ENCODE peak calls at places on chromosomes 11 and 22, in six cellular contexts. S is left lung, A is MM.1S, N is IMR-90, Q is GM06990, B is HL-60. O is an unnamed sample.

GRCh38 chr11:131771471-131771870 is 401.1 kb downstream of the NTM start:
- DNase-seq in S (no peak), A (no peak), N (no peak), Q (no peak), B (no peak), O (no peak)

GRCh38 chr11:119560291-119560690 is 137.3 kb upstream of the THY1 start:
- DNase-seq in S (no peak), A (no peak), N (no peak), Q (no peak), B (no peak), O (no peak)

GRCh38 chr11:111565111-111565720 is 24.7 kb downstream of the LAYN start:
- DNase-seq in S (no peak), A (peak), N (peak), Q (no peak), B (peak), O (no peak)

GRCh38 chr22:43320943-43321900 is 21.9 kb downstream of the SCUBE1 start:
- DNase-seq in S (no peak), A (no peak), N (no peak), Q (no peak), B (no peak), O (no peak)

GRCh38 chr22:23278883-23279675 is 98.8 kb downstream of the BCR start:
- DNase-seq in S (no peak), A (no peak), N (no peak), Q (no peak), B (no peak), O (no peak)

GRCh38 chr11:16292167-16292859 is 64.0 kb downstream of the SOX6 start:
- DNase-seq in S (no peak), A (no peak), N (no peak), Q (no peak), B (no peak), O (no peak)

GRCh38 chr11:134592391-134592990 is 180.4 kb upstream of the B3GAT1 start:
- DNase-seq in S (no peak), A (peak), N (no peak), Q (no peak), B (peak), O (no peak)

GRCh38 chr22:31083923-31084810 is 3.0 kb downstream of the SMTN start:
- DNase-seq in S (no peak), A (peak), N (no peak), Q (no peak), B (no peak), O (no peak)

GRCh38 chr22:43136801-43137200 is 6.4 kb downstream of the MCAT start:
- DNase-seq in S (no peak), A (no peak), N (no peak), Q (no peak), B (no peak), O (no peak)

GRCh38 chr11:87603887-87604286 is 566.2 kb downstream of the TMEM135 start:
- DNase-seq in S (no peak), A (no peak), N (no peak), Q (no peak), B (no peak), O (no peak)

GRCh38 chr11:76577921-76578654 is 92.5 kb downstream of the LRRC32 start:
- DNase-seq in S (no peak), A (no peak), N (no peak), Q (no peak), B (no peak), O (no peak)

GRCh38 chr11:76574406-76574805 is 96.1 kb downstream of the LRRC32 start:
- DNase-seq in S (no peak), A (no peak), N (peak), Q (no peak), B (no peak), O (no peak)

GRCh38 chr11:76577199-76577920 is 93.2 kb downstream of the LRRC32 start:
- DNase-seq in S (peak), A (no peak), N (peak), Q (no peak), B (no peak), O (no peak)

GRCh38 chr11:76574879-76575278 is 95.7 kb downstream of the LRRC32 start:
- DNase-seq in S (no peak), A (no peak), N (no peak), Q (no peak), B (no peak), O (no peak)

GRCh38 chr11:76576166-76576565 is 94.4 kb downstream of the LRRC32 start:
- DNase-seq in S (no peak), A (no peak), N (no peak), Q (no peak), B (no peak), O (no peak)
- TF ChIP-seq CTCF in S (no peak), A (no peak), N (no peak), Q (no peak), B (no peak), O (no peak)

DNA sequence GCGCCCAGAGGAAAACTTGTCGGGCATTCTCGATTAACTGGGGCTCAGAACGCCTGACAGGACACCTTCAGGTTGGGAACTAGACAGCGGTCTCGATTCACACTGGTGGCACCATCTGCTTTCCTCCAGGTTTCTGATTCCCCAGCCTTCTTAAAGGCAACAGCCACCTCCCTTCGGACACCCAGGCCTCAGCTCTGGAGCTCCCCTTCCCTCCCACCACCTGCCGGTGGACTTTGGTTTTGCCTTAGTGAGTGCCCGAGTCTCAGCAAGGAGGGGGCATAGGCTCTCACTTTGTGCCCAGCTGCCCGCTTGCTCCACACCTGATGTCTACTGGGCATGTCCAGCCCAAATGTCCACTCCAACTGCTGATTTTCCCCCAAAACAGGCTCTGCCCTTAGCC is 110.4 kb upstream of the PARVA start:
- DNase-seq in S (no peak), A (no peak), N (no peak), Q (no peak), B (no peak), O (no peak)
- TF ChIP-seq CTCF in S (no peak), A (no peak), N (no peak), Q (no peak), B (no peak), O (no peak)

DNA sequence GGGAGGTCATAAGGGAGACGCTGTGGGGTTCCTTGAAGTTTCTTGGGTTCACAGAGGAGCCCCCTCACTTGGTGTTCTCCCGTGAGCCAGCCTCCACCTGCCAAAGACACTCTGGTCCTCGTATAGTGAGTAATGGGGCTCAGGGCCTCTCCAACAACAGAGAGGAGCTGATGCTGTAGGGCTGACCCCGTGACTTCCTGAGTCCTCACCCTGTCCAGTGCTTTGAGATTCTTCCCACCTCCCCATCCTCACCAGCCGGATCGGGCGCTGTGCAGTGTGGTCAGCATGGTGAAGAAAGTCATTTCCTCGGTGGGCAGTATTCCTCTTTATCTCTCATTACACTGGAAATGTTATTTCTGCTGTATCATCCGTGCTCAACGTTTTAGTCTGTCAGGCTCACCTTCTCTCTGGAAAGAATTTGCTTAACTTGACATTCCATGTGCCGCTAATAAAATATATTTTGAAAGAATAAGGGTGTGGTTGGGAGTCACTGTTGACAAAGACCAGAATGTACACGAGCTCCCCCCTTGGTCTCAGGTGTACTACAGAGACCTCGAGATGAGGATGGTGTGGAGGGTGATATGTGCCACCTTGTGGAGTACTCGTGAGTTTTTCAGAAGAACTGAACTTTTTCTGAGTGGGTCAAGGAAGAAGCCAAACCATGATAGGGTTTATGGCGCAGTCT is 25.7 kb upstream of the SCGB1A1 start:
- DNase-seq in S (no peak), A (peak), N (no peak), Q (no peak), B (no peak), O (no peak)
- TF ChIP-seq CTCF in S (no peak), A (peak), N (no peak), Q (peak), B (no peak), O (no peak)

DNA sequence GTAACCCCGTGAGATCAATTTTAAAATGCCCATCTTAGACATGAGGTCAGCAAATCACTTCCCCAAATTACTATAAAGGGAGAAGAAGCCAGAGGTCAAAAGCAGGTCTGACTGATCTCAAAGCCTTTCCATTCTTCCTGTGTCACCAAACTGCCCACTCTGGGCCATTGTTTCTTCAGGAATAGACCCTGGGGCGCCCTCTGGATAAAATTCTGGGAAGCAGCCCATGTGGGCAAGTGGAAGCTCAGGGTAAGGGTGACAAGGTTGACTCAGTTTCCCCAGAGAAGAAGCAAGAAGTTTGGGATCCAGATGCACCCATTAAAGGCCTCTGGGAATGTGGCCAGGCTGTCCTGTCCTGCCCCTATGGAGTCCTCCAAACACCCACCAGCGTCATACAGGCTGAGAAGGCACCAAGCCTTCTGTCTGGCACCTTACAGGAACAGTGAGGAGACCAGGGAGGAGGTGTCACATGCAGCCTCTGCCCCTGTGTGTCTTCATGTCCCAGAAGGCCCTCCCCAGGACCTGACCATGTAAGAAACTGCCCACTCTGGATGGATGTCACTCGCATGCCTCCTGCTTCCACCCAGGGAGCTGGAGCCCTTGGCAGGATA is 50.1 kb downstream of the CHST1 start:
- DNase-seq in S (no peak), A (no peak), N (no peak), Q (no peak), B (no peak), O (no peak)
- TF ChIP-seq CTCF in S (no peak), A (no peak), N (no peak), Q (no peak), B (no peak), O (no peak)

GRCh38 chr11:117823294-117823940 is 1.1 kb downstream of the FXYD2 start:
- DNase-seq in S (peak), A (no peak), N (no peak), Q (no peak), B (no peak), O (peak)
- TF ChIP-seq CTCF in S (no peak), A (no peak), N (no peak), Q (peak), B (peak), O (no peak)

DNA sequence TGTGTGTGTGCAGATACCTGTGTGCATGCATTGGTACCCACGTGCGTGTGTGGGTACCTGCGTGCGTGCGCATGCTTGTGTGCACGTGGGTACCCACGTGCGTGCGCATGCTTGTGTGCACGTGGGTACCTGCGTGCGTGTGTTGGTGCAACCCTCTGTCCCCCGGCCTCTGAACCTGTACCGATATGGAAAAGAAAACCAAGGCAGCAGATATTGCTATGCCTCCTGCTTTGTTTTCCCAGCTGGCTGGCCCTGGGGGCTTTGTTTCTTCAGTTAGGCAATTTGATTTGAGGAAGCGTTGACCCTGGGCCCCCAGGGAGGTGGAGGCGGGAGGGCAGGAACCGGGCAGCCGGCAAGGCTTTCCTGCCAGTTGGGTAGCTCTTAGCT is 26.1 kb upstream of the SORL1-AS1 start:
- DNase-seq in S (no peak), A (no peak), N (no peak), Q (no peak), B (peak), O (no peak)
- TF ChIP-seq CTCF in S (no peak), A (no peak), N (no peak), Q (no peak), B (no peak), O (no peak)